ENCODE peak calls at places on chromosomes 7 and 10, in seven cellular contexts. One of them, this sample, is unnamed.

GRCh38 chr10:15311885-15312280 is 59.2 kb downstream of the FAM171A1 start:
- DNase-seq in A549: no peak
- DNase-seq in WTC11: no peak
- DNase-seq in endothelial cell of umbilical vein: peak
- DNase-seq in K562: no peak
- DNase-seq in HepG2: no peak
- DNase-seq in SK-N-SH: no peak
- DNase-seq in this sample: no peak

GRCh38 chr10:127337801-127338200 is 141.4 kb upstream of the INSYN2A start:
- DNase-seq in A549: no peak
- DNase-seq in WTC11: no peak
- DNase-seq in endothelial cell of umbilical vein: peak
- DNase-seq in K562: no peak
- DNase-seq in HepG2: no peak
- DNase-seq in SK-N-SH: no peak
- DNase-seq in this sample: no peak

GRCh38 chr10:86798030-86798429 is 41.6 kb downstream of the BMPR1A start:
- DNase-seq in A549: no peak
- DNase-seq in WTC11: no peak
- DNase-seq in endothelial cell of umbilical vein: no peak
- DNase-seq in K562: no peak
- DNase-seq in HepG2: no peak
- DNase-seq in SK-N-SH: no peak
- DNase-seq in this sample: no peak

GRCh38 chr10:9260690-9261089 is 1206.2 kb downstream of the GATA3 start:
- DNase-seq in A549: no peak
- DNase-seq in WTC11: no peak
- DNase-seq in endothelial cell of umbilical vein: no peak
- DNase-seq in K562: no peak
- DNase-seq in HepG2: no peak
- DNase-seq in SK-N-SH: no peak
- DNase-seq in this sample: no peak

GRCh38 chr10:7199152-7199760 is 211.6 kb downstream of the SFMBT2 start:
- DNase-seq in A549: no peak
- DNase-seq in WTC11: no peak
- DNase-seq in endothelial cell of umbilical vein: no peak
- DNase-seq in K562: no peak
- DNase-seq in HepG2: no peak
- DNase-seq in SK-N-SH: no peak
- DNase-seq in this sample: no peak

GRCh38 chr7:44880317-44881018 is 4.9 kb downstream of the PURB start:
- DNase-seq in A549: no peak
- DNase-seq in WTC11: no peak
- DNase-seq in endothelial cell of umbilical vein: peak
- DNase-seq in K562: no peak
- DNase-seq in HepG2: no peak
- DNase-seq in SK-N-SH: no peak
- DNase-seq in this sample: no peak

GRCh38 chr7:140653319-140654108 is 12.9 kb upstream of the DENND2A start:
- DNase-seq in A549: peak
- DNase-seq in WTC11: peak
- DNase-seq in endothelial cell of umbilical vein: peak
- DNase-seq in K562: peak
- DNase-seq in HepG2: peak
- DNase-seq in SK-N-SH: peak
- DNase-seq in this sample: peak

GRCh38 chr10:132630156-132630555 is 92.6 kb downstream of the INPP5A start:
- DNase-seq in A549: no peak
- DNase-seq in WTC11: peak
- DNase-seq in endothelial cell of umbilical vein: no peak
- DNase-seq in K562: no peak
- DNase-seq in HepG2: no peak
- DNase-seq in SK-N-SH: no peak
- DNase-seq in this sample: no peak

GRCh38 chr10:6580279-6581029 is 378 bp upstream of the PRKCQ start:
- DNase-seq in A549: peak
- DNase-seq in WTC11: peak
- DNase-seq in endothelial cell of umbilical vein: peak
- DNase-seq in K562: peak
- DNase-seq in HepG2: peak
- DNase-seq in SK-N-SH: peak
- DNase-seq in this sample: peak

GRCh38 chr7:109751241-109751640 is 1181.6 kb downstream of the DNAJB9 start:
- DNase-seq in A549: peak
- DNase-seq in WTC11: no peak
- DNase-seq in endothelial cell of umbilical vein: no peak
- DNase-seq in K562: no peak
- DNase-seq in HepG2: peak
- DNase-seq in SK-N-SH: no peak
- DNase-seq in this sample: peak

GRCh38 chr7:154591544-154591943 is 411.4 kb downstream of the PAXIP1 start:
- DNase-seq in A549: no peak
- DNase-seq in WTC11: no peak
- DNase-seq in endothelial cell of umbilical vein: no peak
- DNase-seq in K562: no peak
- DNase-seq in HepG2: no peak
- DNase-seq in SK-N-SH: peak
- DNase-seq in this sample: no peak

GRCh38 chr10:71790749-71791440 is 17.6 kb upstream of the VSIR start:
- DNase-seq in A549: no peak
- DNase-seq in WTC11: no peak
- DNase-seq in endothelial cell of umbilical vein: no peak
- DNase-seq in K562: no peak
- DNase-seq in HepG2: no peak
- DNase-seq in SK-N-SH: no peak
- DNase-seq in this sample: no peak

GRCh38 chr10:125811251-125811650 is 11.8 kb downstream of the UROS start:
- DNase-seq in A549: no peak
- DNase-seq in WTC11: no peak
- DNase-seq in endothelial cell of umbilical vein: no peak
- DNase-seq in K562: no peak
- DNase-seq in HepG2: no peak
- DNase-seq in SK-N-SH: no peak
- DNase-seq in this sample: no peak

GRCh38 chr7:79647711-79648110 is 194.2 kb upstream of the MAGI2 start:
- DNase-seq in A549: no peak
- DNase-seq in WTC11: no peak
- DNase-seq in endothelial cell of umbilical vein: no peak
- DNase-seq in K562: no peak
- DNase-seq in HepG2: no peak
- DNase-seq in SK-N-SH: no peak
- DNase-seq in this sample: no peak

GRCh38 chr7:6501586-6502564 is 49.4 kb downstream of the GRID2IP start:
- DNase-seq in A549: no peak
- DNase-seq in WTC11: no peak
- DNase-seq in endothelial cell of umbilical vein: no peak
- DNase-seq in K562: peak
- DNase-seq in HepG2: no peak
- DNase-seq in SK-N-SH: no peak
- DNase-seq in this sample: no peak

GRCh38 chr7:142516038-142516501 is 233.2 kb upstream of the PRSS1 start:
- DNase-seq in A549: peak
- DNase-seq in WTC11: peak
- DNase-seq in endothelial cell of umbilical vein: peak
- DNase-seq in K562: peak
- DNase-seq in HepG2: peak
- DNase-seq in SK-N-SH: peak
- DNase-seq in this sample: peak

GRCh38 chr10:72173635-72174296 is 42.0 kb upstream of the ANAPC16 start:
- DNase-seq in A549: peak
- DNase-seq in WTC11: no peak
- DNase-seq in endothelial cell of umbilical vein: no peak
- DNase-seq in K562: no peak
- DNase-seq in HepG2: peak
- DNase-seq in SK-N-SH: peak
- DNase-seq in this sample: peak

GRCh38 chr7:151905322-151905721 is 28.4 kb upstream of the PRKAG2 start:
- DNase-seq in A549: no peak
- DNase-seq in WTC11: no peak
- DNase-seq in endothelial cell of umbilical vein: no peak
- DNase-seq in K562: no peak
- DNase-seq in HepG2: no peak
- DNase-seq in SK-N-SH: no peak
- DNase-seq in this sample: no peak

DNA sequence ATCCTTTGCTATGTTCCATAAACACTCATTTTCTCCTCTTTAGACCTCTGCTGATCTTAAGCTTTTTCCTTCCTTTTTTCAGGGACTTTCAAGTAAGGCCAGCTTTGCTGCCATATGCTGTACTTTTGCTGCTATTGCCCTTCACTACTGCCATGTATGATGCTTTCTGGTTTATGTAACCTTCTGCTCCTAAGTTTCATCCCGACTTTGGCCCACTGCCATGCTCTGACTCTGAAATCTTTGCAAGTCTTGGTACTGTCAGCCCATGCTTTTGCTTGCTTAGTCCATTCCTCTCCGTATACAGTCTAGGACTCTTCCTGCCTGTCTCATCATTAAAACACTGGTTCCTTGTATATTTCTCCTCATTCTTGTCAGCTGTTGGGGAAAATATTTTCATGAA is 152.4 kb downstream of the RNF133 start:
- DNase-seq in A549: no peak
- DNase-seq in WTC11: no peak
- DNase-seq in endothelial cell of umbilical vein: no peak
- DNase-seq in K562: no peak
- DNase-seq in HepG2: no peak
- DNase-seq in SK-N-SH: no peak
- DNase-seq in this sample: no peak
- TF ChIP-seq CTCF in A549: no peak
- TF ChIP-seq CTCF in WTC11: no peak
- TF ChIP-seq CTCF in endothelial cell of umbilical vein: no peak
- TF ChIP-seq CTCF in K562: no peak
- TF ChIP-seq CTCF in HepG2: no peak
- TF ChIP-seq CTCF in SK-N-SH: no peak
- TF ChIP-seq CTCF in this sample: no peak

DNA sequence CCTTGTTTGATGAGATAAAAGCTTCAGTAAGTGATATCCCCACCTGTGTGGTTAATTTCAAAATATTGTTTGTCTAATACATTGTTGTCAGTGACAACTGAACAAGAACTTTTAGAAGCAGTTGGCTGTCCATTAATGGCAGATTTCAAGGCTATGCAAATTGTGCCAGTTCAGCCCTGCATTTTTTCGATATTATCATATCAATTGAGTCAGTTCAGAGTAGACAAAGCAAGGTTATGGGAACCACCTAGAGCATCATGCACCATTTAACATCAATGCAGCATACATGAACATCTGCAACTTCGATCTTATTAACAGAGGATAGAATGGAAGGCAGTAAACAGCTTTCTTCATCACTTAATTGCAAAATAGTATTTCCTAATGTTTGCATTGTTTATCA is 180.7 kb upstream of the KAT6B start:
- DNase-seq in A549: no peak
- DNase-seq in WTC11: no peak
- DNase-seq in endothelial cell of umbilical vein: no peak
- DNase-seq in K562: no peak
- DNase-seq in HepG2: no peak
- DNase-seq in SK-N-SH: no peak
- DNase-seq in this sample: no peak
- TF ChIP-seq MAX in A549: no peak
- TF ChIP-seq MAX in WTC11: no peak
- TF ChIP-seq MAX in endothelial cell of umbilical vein: no peak
- TF ChIP-seq MAX in K562: no peak
- TF ChIP-seq MAX in HepG2: no peak
- TF ChIP-seq MAX in SK-N-SH: no peak
- TF ChIP-seq MAX in this sample: no peak

DNA sequence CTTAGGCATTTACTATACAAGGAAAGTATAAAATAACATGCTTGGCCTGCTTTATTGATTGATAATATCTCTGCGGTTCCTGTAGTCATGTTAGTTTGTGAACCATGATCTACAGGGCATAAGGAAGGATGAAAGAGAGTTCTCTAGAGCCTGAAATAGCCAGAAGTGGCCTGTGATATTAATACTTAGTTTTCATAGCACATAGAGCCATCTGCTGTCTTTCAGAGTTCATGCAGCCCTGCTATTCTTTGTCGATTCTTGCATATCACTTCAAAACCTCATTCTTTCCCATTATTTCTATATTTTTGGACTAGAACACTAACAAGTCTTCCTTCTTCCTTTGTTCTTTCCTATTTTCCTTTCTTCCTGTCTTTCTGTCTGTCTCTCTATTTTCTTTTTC is 26.4 kb upstream of the PRKG1 start:
- DNase-seq in A549: no peak
- DNase-seq in WTC11: no peak
- DNase-seq in endothelial cell of umbilical vein: no peak
- DNase-seq in K562: no peak
- DNase-seq in HepG2: no peak
- DNase-seq in SK-N-SH: no peak
- DNase-seq in this sample: no peak
- TF ChIP-seq CTCF in A549: no peak
- TF ChIP-seq CTCF in WTC11: no peak
- TF ChIP-seq CTCF in endothelial cell of umbilical vein: no peak
- TF ChIP-seq CTCF in K562: no peak
- TF ChIP-seq CTCF in HepG2: no peak
- TF ChIP-seq CTCF in SK-N-SH: peak
- TF ChIP-seq CTCF in this sample: no peak

DNA sequence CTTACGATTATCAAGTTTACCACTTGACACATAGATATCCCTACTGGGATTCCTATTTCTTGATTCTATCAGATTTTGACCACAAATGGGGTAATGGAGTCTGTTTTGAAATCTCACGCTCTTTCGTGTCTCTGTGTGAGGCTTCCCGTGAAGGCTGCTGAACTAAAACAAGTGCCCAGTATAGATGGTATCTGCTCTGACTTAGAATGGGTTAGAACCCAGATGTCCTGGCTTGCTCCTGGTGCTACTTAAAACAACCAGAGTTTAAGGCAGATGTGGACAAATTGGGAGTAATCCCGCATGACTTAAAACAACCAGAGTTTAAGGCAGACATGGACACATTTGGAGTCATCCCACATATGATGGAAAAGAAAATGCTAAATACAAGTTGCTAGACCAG is 85.9 kb downstream of the FAM204A start:
- DNase-seq in A549: no peak
- DNase-seq in WTC11: no peak
- DNase-seq in endothelial cell of umbilical vein: no peak
- DNase-seq in K562: no peak
- DNase-seq in HepG2: no peak
- DNase-seq in SK-N-SH: no peak
- DNase-seq in this sample: no peak
- TF ChIP-seq MAX in A549: no peak
- TF ChIP-seq MAX in WTC11: no peak
- TF ChIP-seq MAX in endothelial cell of umbilical vein: no peak
- TF ChIP-seq MAX in K562: no peak
- TF ChIP-seq MAX in HepG2: no peak
- TF ChIP-seq MAX in SK-N-SH: no peak
- TF ChIP-seq MAX in this sample: no peak

DNA sequence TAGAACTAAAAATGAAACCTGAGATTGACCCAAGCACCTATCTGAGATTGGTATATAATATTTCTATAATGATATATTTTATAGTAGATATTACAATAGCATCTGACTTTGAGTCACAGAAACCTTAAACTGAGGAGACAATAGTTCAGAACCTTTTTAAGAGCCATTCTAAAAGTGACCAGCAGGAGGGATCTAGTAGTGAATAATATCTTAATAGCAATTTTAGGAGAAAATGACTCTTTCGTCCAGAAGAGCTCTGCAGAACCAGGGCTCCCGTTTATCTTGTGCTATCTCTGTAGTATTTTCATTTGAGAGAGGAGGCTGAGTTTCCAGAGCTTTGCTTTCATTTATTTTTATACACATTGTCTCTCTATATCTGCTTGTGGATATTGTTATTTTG is 68.1 kb downstream of the PODXL start:
- DNase-seq in A549: no peak
- DNase-seq in WTC11: no peak
- DNase-seq in endothelial cell of umbilical vein: peak
- DNase-seq in K562: no peak
- DNase-seq in HepG2: no peak
- DNase-seq in SK-N-SH: no peak
- DNase-seq in this sample: no peak
- TF ChIP-seq CTCF in A549: no peak
- TF ChIP-seq CTCF in WTC11: no peak
- TF ChIP-seq CTCF in endothelial cell of umbilical vein: no peak
- TF ChIP-seq CTCF in K562: no peak
- TF ChIP-seq CTCF in HepG2: no peak
- TF ChIP-seq CTCF in SK-N-SH: peak
- TF ChIP-seq CTCF in this sample: no peak

This sample was measured in NB4.